ENCODE peak calls at places on chromosomes 11 and 22, in seven cellular contexts. One of them, this sample, is unnamed.

GRCh38 chr22:23045461-23045860 is 24.9 kb upstream of the GNAZ start:
- DNase-seq in naive thymus-derived CD4-positive, alpha-beta T cell: no peak
- DNase-seq in fibroblast of lung: no peak
- DNase-seq in sigmoid colon: no peak
- DNase-seq in body of pancreas: no peak
- DNase-seq in psoas muscle: no peak
- DNase-seq in cardiac muscle cell: no peak
- DNase-seq in this sample: no peak

GRCh38 chr11:103624708-103625623 is 411.5 kb upstream of the DDI1 start:
- DNase-seq in naive thymus-derived CD4-positive, alpha-beta T cell: no peak
- DNase-seq in cardiac muscle cell: peak; percentile 93
- DNase-seq in fibroblast of lung: peak; percentile 99
- DNase-seq in psoas muscle: no peak
- DNase-seq in sigmoid colon: no peak
- DNase-seq in body of pancreas: no peak
- DNase-seq in this sample: no peak

GRCh38 chr22:46267431-46268279 is at the start of gene TTC38:
- DNase-seq in fibroblast of lung: peak; percentile 76
- DNase-seq in sigmoid colon: peak; percentile 96
- DNase-seq in cardiac muscle cell: peak; percentile 90
- DNase-seq in naive thymus-derived CD4-positive, alpha-beta T cell: no peak
- DNase-seq in psoas muscle: peak; percentile 97
- DNase-seq in body of pancreas: peak; percentile 95
- DNase-seq in this sample: peak; percentile 91

GRCh38 chr11:15670520-15671070 is 555.9 kb downstream of the INSC start:
- DNase-seq in sigmoid colon: no peak
- DNase-seq in naive thymus-derived CD4-positive, alpha-beta T cell: no peak
- DNase-seq in fibroblast of lung: no peak
- DNase-seq in psoas muscle: no peak
- DNase-seq in body of pancreas: no peak
- DNase-seq in cardiac muscle cell: peak; percentile 27
- DNase-seq in this sample: no peak

GRCh38 chr11:85809881-85810280 is 1.1 kb downstream of the SYTL2 start:
- DNase-seq in naive thymus-derived CD4-positive, alpha-beta T cell: no peak
- DNase-seq in cardiac muscle cell: no peak
- DNase-seq in psoas muscle: peak; percentile 15
- DNase-seq in fibroblast of lung: no peak
- DNase-seq in sigmoid colon: no peak
- DNase-seq in body of pancreas: no peak
- DNase-seq in this sample: no peak

GRCh38 chr22:50699001-50699753 is 26.6 kb downstream of the SHANK3 start:
- DNase-seq in naive thymus-derived CD4-positive, alpha-beta T cell: no peak
- DNase-seq in psoas muscle: no peak
- DNase-seq in cardiac muscle cell: no peak
- DNase-seq in fibroblast of lung: no peak
- DNase-seq in sigmoid colon: peak; percentile 58
- DNase-seq in body of pancreas: no peak
- DNase-seq in this sample: no peak

GRCh38 chr11:48087974-48088681 is 107.8 kb downstream of the PTPRJ start:
- DNase-seq in body of pancreas: peak; percentile 45
- DNase-seq in psoas muscle: no peak
- DNase-seq in naive thymus-derived CD4-positive, alpha-beta T cell: no peak
- DNase-seq in sigmoid colon: no peak
- DNase-seq in fibroblast of lung: no peak
- DNase-seq in cardiac muscle cell: no peak
- DNase-seq in this sample: peak; percentile 85

GRCh38 chr11:12079726-12080556 is 30.4 kb upstream of the MICAL2 start:
- DNase-seq in body of pancreas: peak; percentile 30
- DNase-seq in psoas muscle: peak; percentile 60
- DNase-seq in naive thymus-derived CD4-positive, alpha-beta T cell: no peak
- DNase-seq in sigmoid colon: peak; percentile 86
- DNase-seq in fibroblast of lung: peak; percentile 99
- DNase-seq in cardiac muscle cell: peak; percentile 93
- DNase-seq in this sample: no peak

GRCh38 chr11:110000045-110000502 is 93.1 kb upstream of the ZC3H12C start:
- DNase-seq in psoas muscle: no peak
- DNase-seq in naive thymus-derived CD4-positive, alpha-beta T cell: no peak
- DNase-seq in body of pancreas: no peak
- DNase-seq in cardiac muscle cell: peak; percentile 86
- DNase-seq in sigmoid colon: no peak
- DNase-seq in fibroblast of lung: peak; percentile 98
- DNase-seq in this sample: no peak

GRCh38 chr11:131370901-131371790 is 731 bp downstream of the NTM start:
- DNase-seq in cardiac muscle cell: no peak
- DNase-seq in naive thymus-derived CD4-positive, alpha-beta T cell: no peak
- DNase-seq in fibroblast of lung: no peak
- DNase-seq in sigmoid colon: no peak
- DNase-seq in body of pancreas: no peak
- DNase-seq in psoas muscle: no peak
- DNase-seq in this sample: peak; percentile 3

DNA sequence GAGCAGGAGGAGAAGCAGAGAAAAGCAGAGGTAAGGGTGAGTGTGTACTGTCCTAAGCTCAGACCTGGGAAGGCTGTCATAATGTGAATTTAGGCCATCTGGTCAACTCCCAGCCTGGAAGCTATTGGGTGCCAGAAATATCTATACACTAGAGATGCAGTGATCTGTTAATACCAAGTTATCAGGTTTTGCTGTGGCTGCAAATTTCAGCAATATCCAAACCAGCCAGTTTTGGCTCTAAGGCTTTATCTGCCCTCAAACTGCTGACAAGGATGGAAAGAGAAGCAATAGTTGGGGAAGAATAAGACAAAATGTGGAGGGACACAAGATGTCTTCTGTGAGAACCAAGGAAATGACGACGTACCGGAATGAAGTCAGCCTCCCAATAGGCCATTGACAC is 62.9 kb downstream of the CYB5R2 start:
- DNase-seq in sigmoid colon: no peak
- DNase-seq in naive thymus-derived CD4-positive, alpha-beta T cell: no peak
- DNase-seq in fibroblast of lung: no peak
- DNase-seq in psoas muscle: no peak
- DNase-seq in body of pancreas: no peak
- DNase-seq in cardiac muscle cell: no peak
- DNase-seq in this sample: no peak
- H3K27me3 ChIP-seq in sigmoid colon: no peaks in the 10 kb centered on the region
- H3K27me3 ChIP-seq in naive thymus-derived CD4-positive, alpha-beta T cell: no peaks in the 10 kb centered on the region
- H3K27me3 ChIP-seq in fibroblast of lung: no peaks in the 10 kb centered on the region
- H3K27me3 ChIP-seq in psoas muscle: no peaks in the 10 kb centered on the region
- H3K27me3 ChIP-seq in body of pancreas: no peaks in the 10 kb centered on the region
- H3K27me3 ChIP-seq in cardiac muscle cell: no peaks in the 10 kb centered on the region
- H3K27me3 ChIP-seq in this sample: no peaks in the 10 kb centered on the region

GRCh38 chr11:32830413-32830738 is 649 bp downstream of the PRRG4 start:
- DNase-seq in cardiac muscle cell: peak; percentile 36
- DNase-seq in naive thymus-derived CD4-positive, alpha-beta T cell: no peak
- DNase-seq in sigmoid colon: no peak
- DNase-seq in fibroblast of lung: no peak
- DNase-seq in psoas muscle: no peak
- DNase-seq in body of pancreas: peak; percentile 58
- DNase-seq in this sample: peak; percentile 88
- H3K27me3 ChIP-seq in cardiac muscle cell: peaks cover 54% of the 10 kb centered on the region
- H3K27me3 ChIP-seq in naive thymus-derived CD4-positive, alpha-beta T cell: no peaks in the 10 kb centered on the region
- H3K27me3 ChIP-seq in sigmoid colon: no peaks in the 10 kb centered on the region
- H3K27me3 ChIP-seq in fibroblast of lung: peaks cover 10% of the 10 kb centered on the region
- H3K27me3 ChIP-seq in psoas muscle: peaks cover 41% of the 10 kb centered on the region
- H3K27me3 ChIP-seq in body of pancreas: no peaks in the 10 kb centered on the region
- H3K27me3 ChIP-seq in this sample: no peaks in the 10 kb centered on the region

GRCh38 chr11:119990306-119991021 is 147.4 kb downstream of the TRIM29 start:
- DNase-seq in cardiac muscle cell: peak; percentile 22
- DNase-seq in sigmoid colon: no peak
- DNase-seq in psoas muscle: peak; percentile 52
- DNase-seq in naive thymus-derived CD4-positive, alpha-beta T cell: no peak
- DNase-seq in body of pancreas: no peak
- DNase-seq in fibroblast of lung: peak; percentile 3
- DNase-seq in this sample: peak; percentile 32
- H3K27me3 ChIP-seq in cardiac muscle cell: no peaks in the 10 kb centered on the region
- H3K27me3 ChIP-seq in sigmoid colon: no peaks in the 10 kb centered on the region
- H3K27me3 ChIP-seq in psoas muscle: no peaks in the 10 kb centered on the region
- H3K27me3 ChIP-seq in naive thymus-derived CD4-positive, alpha-beta T cell: no peaks in the 10 kb centered on the region
- H3K27me3 ChIP-seq in body of pancreas: no peaks in the 10 kb centered on the region
- H3K27me3 ChIP-seq in fibroblast of lung: no peaks in the 10 kb centered on the region
- H3K27me3 ChIP-seq in this sample: no peaks in the 10 kb centered on the region

GRCh38 chr11:20154381-20154780 is 5.9 kb downstream of the DBX1 start:
- DNase-seq in naive thymus-derived CD4-positive, alpha-beta T cell: no peak
- DNase-seq in psoas muscle: no peak
- DNase-seq in cardiac muscle cell: no peak
- DNase-seq in fibroblast of lung: peak; percentile 8
- DNase-seq in body of pancreas: no peak
- DNase-seq in sigmoid colon: no peak
- DNase-seq in this sample: no peak
- H3K27me3 ChIP-seq in naive thymus-derived CD4-positive, alpha-beta T cell: peaks cover 8% of the 10 kb centered on the region
- H3K27me3 ChIP-seq in psoas muscle: peaks cover 50% of the 10 kb centered on the region
- H3K27me3 ChIP-seq in cardiac muscle cell: peaks cover 83% of the 10 kb centered on the region
- H3K27me3 ChIP-seq in fibroblast of lung: peaks cover 51% of the 10 kb centered on the region
- H3K27me3 ChIP-seq in body of pancreas: peaks cover 32% of the 10 kb centered on the region
- H3K27me3 ChIP-seq in sigmoid colon: peaks cover 35% of the 10 kb centered on the region
- H3K27me3 ChIP-seq in this sample: peaks cover 4% of the 10 kb centered on the region

GRCh38 chr11:2273771-2274170 is 3.4 kb upstream of the ASCL2 start:
- DNase-seq in naive thymus-derived CD4-positive, alpha-beta T cell: no peak
- DNase-seq in sigmoid colon: peak; percentile 15
- DNase-seq in body of pancreas: no peak
- DNase-seq in cardiac muscle cell: no peak
- DNase-seq in fibroblast of lung: no peak
- DNase-seq in psoas muscle: no peak
- DNase-seq in this sample: no peak

GRCh38 chr11:2272241-2272945 is 2.0 kb upstream of the ASCL2 start:
- DNase-seq in naive thymus-derived CD4-positive, alpha-beta T cell: no peak
- DNase-seq in psoas muscle: no peak
- DNase-seq in body of pancreas: no peak
- DNase-seq in fibroblast of lung: no peak
- DNase-seq in sigmoid colon: peak; percentile 50
- DNase-seq in cardiac muscle cell: no peak
- DNase-seq in this sample: no peak

GRCh38 chr11:2272946-2273280 is 2.5 kb upstream of the ASCL2 start:
- DNase-seq in naive thymus-derived CD4-positive, alpha-beta T cell: no peak
- DNase-seq in cardiac muscle cell: no peak
- DNase-seq in fibroblast of lung: no peak
- DNase-seq in psoas muscle: no peak
- DNase-seq in body of pancreas: no peak
- DNase-seq in sigmoid colon: no peak
- DNase-seq in this sample: no peak

GRCh38 chr11:2271327-2272240 is 1.2 kb upstream of the ASCL2 start:
- DNase-seq in fibroblast of lung: no peak
- DNase-seq in body of pancreas: no peak
- DNase-seq in sigmoid colon: peak; percentile 60
- DNase-seq in cardiac muscle cell: no peak
- DNase-seq in naive thymus-derived CD4-positive, alpha-beta T cell: no peak
- DNase-seq in psoas muscle: no peak
- DNase-seq in this sample: no peak

GRCh38 chr11:2273311-2273710 is 2.9 kb upstream of the ASCL2 start:
- DNase-seq in body of pancreas: no peak
- DNase-seq in fibroblast of lung: no peak
- DNase-seq in naive thymus-derived CD4-positive, alpha-beta T cell: no peak
- DNase-seq in cardiac muscle cell: no peak
- DNase-seq in psoas muscle: no peak
- DNase-seq in sigmoid colon: peak; percentile 25
- DNase-seq in this sample: no peak
- H3K27me3 ChIP-seq in body of pancreas: peaks cover 10% of the 10 kb centered on the region
- H3K27me3 ChIP-seq in fibroblast of lung: peaks cover 8% of the 10 kb centered on the region
- H3K27me3 ChIP-seq in naive thymus-derived CD4-positive, alpha-beta T cell: no peaks in the 10 kb centered on the region
- H3K27me3 ChIP-seq in cardiac muscle cell: peaks cover 88% of the 10 kb centered on the region
- H3K27me3 ChIP-seq in psoas muscle: peaks cover 66% of the 10 kb centered on the region
- H3K27me3 ChIP-seq in sigmoid colon: peaks cover 36% of the 10 kb centered on the region
- H3K27me3 ChIP-seq in this sample: peaks cover 5% of the 10 kb centered on the region

GRCh38 chr11:125423247-125423849 is 72.7 kb downstream of the FEZ1 start:
- DNase-seq in naive thymus-derived CD4-positive, alpha-beta T cell: no peak
- DNase-seq in body of pancreas: no peak
- DNase-seq in cardiac muscle cell: no peak
- DNase-seq in psoas muscle: no peak
- DNase-seq in sigmoid colon: no peak
- DNase-seq in fibroblast of lung: no peak
- DNase-seq in this sample: peak; percentile 15
- H3K27me3 ChIP-seq in naive thymus-derived CD4-positive, alpha-beta T cell: no peaks in the 10 kb centered on the region
- H3K27me3 ChIP-seq in body of pancreas: no peaks in the 10 kb centered on the region
- H3K27me3 ChIP-seq in cardiac muscle cell: no peaks in the 10 kb centered on the region
- H3K27me3 ChIP-seq in psoas muscle: no peaks in the 10 kb centered on the region
- H3K27me3 ChIP-seq in sigmoid colon: no peaks in the 10 kb centered on the region
- H3K27me3 ChIP-seq in fibroblast of lung: peaks cover 7% of the 10 kb centered on the region
- H3K27me3 ChIP-seq in this sample: no peaks in the 10 kb centered on the region

GRCh38 chr11:44903035-44903434 is 47.6 kb downstream of the TP53I11 start:
- DNase-seq in sigmoid colon: no peak
- DNase-seq in cardiac muscle cell: no peak
- DNase-seq in naive thymus-derived CD4-positive, alpha-beta T cell: no peak
- DNase-seq in body of pancreas: no peak
- DNase-seq in fibroblast of lung: no peak
- DNase-seq in psoas muscle: no peak
- DNase-seq in this sample: no peak

GRCh38 chr11:44904261-44905080 is 46.2 kb downstream of the TP53I11 start:
- DNase-seq in psoas muscle: no peak
- DNase-seq in cardiac muscle cell: no peak
- DNase-seq in fibroblast of lung: no peak
- DNase-seq in naive thymus-derived CD4-positive, alpha-beta T cell: no peak
- DNase-seq in sigmoid colon: no peak
- DNase-seq in body of pancreas: no peak
- DNase-seq in this sample: no peak

GRCh38 chr11:44903518-44903917 is 47.2 kb downstream of the TP53I11 start:
- DNase-seq in cardiac muscle cell: no peak
- DNase-seq in naive thymus-derived CD4-positive, alpha-beta T cell: no peak
- DNase-seq in fibroblast of lung: no peak
- DNase-seq in sigmoid colon: no peak
- DNase-seq in psoas muscle: no peak
- DNase-seq in body of pancreas: no peak
- DNase-seq in this sample: no peak

GRCh38 chr11:44906641-44907040 is 44.0 kb downstream of the TP53I11 start:
- DNase-seq in sigmoid colon: no peak
- DNase-seq in psoas muscle: no peak
- DNase-seq in fibroblast of lung: no peak
- DNase-seq in cardiac muscle cell: no peak
- DNase-seq in naive thymus-derived CD4-positive, alpha-beta T cell: no peak
- DNase-seq in body of pancreas: no peak
- DNase-seq in this sample: peak; percentile 90

GRCh38 chr11:44905131-44905866 is 45.4 kb downstream of the TP53I11 start:
- DNase-seq in naive thymus-derived CD4-positive, alpha-beta T cell: no peak
- DNase-seq in cardiac muscle cell: no peak
- DNase-seq in sigmoid colon: no peak
- DNase-seq in psoas muscle: no peak
- DNase-seq in fibroblast of lung: peak; percentile 23
- DNase-seq in body of pancreas: no peak
- DNase-seq in this sample: no peak
- H3K27me3 ChIP-seq in naive thymus-derived CD4-positive, alpha-beta T cell: no peaks in the 10 kb centered on the region
- H3K27me3 ChIP-seq in cardiac muscle cell: no peaks in the 10 kb centered on the region
- H3K27me3 ChIP-seq in sigmoid colon: no peaks in the 10 kb centered on the region
- H3K27me3 ChIP-seq in psoas muscle: peaks cover 3% of the 10 kb centered on the region
- H3K27me3 ChIP-seq in fibroblast of lung: peaks cover 19% of the 10 kb centered on the region
- H3K27me3 ChIP-seq in body of pancreas: no peaks in the 10 kb centered on the region
- H3K27me3 ChIP-seq in this sample: no peaks in the 10 kb centered on the region

DNA sequence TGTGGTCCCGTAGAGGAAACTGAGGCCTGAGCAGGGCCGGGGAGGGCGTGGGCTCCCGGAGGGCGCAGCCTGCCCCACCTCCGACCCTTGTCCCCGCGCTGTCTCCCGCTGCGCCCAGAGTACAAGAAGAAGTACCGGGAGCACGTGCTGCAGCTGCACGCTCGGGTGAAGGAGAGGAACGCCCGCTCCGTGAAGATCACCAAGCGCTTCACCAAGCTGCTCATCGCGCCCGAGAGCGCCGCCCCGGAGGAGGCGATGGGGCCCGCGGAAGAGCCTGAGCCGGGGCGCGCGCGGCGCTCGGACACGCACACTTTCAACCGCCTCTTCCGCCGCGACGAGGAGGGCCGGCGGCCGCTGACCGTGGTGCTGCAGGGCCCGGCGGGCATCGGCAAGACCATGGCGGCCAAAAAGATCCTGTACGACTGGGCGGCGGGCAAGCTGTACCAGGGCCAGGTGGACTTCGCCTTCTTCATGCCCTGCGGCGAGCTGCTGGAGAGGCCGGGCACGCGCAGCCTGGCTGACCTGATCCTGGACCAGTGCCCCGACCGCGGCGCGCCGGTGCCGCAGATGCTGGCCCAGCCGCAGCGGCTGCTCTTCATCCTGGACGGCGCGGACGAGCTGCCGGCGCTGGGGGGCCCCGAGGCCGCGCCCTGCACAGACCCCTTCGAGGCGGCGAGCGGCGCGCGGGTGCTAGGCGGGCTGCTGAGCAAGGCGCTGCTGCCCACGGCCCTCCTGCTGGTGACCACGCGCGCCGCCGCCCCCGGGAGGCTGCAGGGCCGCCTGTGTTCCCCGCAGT is 2.0 kb downstream of the NLRP6 start:
- DNase-seq in sigmoid colon: peak; percentile 63
- DNase-seq in naive thymus-derived CD4-positive, alpha-beta T cell: no peak
- DNase-seq in cardiac muscle cell: peak; percentile 47
- DNase-seq in psoas muscle: no peak
- DNase-seq in fibroblast of lung: peak; percentile 36
- DNase-seq in body of pancreas: peak; percentile 77
- DNase-seq in this sample: peak; percentile 88
- H3K27me3 ChIP-seq in sigmoid colon: peaks cover 46% of the 10 kb centered on the region
- H3K27me3 ChIP-seq in naive thymus-derived CD4-positive, alpha-beta T cell: no peaks in the 10 kb centered on the region
- H3K27me3 ChIP-seq in cardiac muscle cell: peaks cover 59% of the 10 kb centered on the region
- H3K27me3 ChIP-seq in psoas muscle: peaks cover 59% of the 10 kb centered on the region
- H3K27me3 ChIP-seq in fibroblast of lung: peaks cover 63% of the 10 kb centered on the region
- H3K27me3 ChIP-seq in body of pancreas: peaks cover 13% of the 10 kb centered on the region
- H3K27me3 ChIP-seq in this sample: peaks cover 14% of the 10 kb centered on the region